ENCODE peak calls at places on chromosome 1, in seven cellular contexts. B, Q, A, Z, R, P and G are unnamed samples.

GRCh38 chr1:106879538-106879937 is 176.9 kb upstream of the PRMT6 start:
- DNase-seq in B (peak), Q (no peak), A (no peak), Z (peak), R (no peak), P (no peak), G (no peak)

GRCh38 chr1:98277111-98277510 is 356.3 kb upstream of the DPYD start:
- DNase-seq in B (no peak), Q (no peak), A (no peak), Z (no peak), R (no peak), P (no peak), G (no peak)

GRCh38 chr1:2978691-2979190 is 42.5 kb upstream of the ACTRT2 start:
- DNase-seq in B (no peak), Q (no peak), A (no peak), Z (no peak), R (no peak), P (no peak), G (peak)

GRCh38 chr1:168112673-168113305 is 23.9 kb downstream of the GPR161 start:
- DNase-seq in B (peak), Q (no peak), A (no peak), Z (no peak), R (peak), P (no peak), G (peak)

GRCh38 chr1:226960256-226960655 is 20.2 kb downstream of the COQ8A start:
- DNase-seq in B (no peak), Q (no peak), A (no peak), Z (no peak), R (no peak), P (no peak), G (no peak)

GRCh38 chr1:203126151-203126865 is 1.2 kb upstream of the ADORA1 start:
- DNase-seq in B (no peak), Q (no peak), A (no peak), Z (peak), R (peak), P (no peak), G (peak)

GRCh38 chr1:38088366-38088765 is 41.8 kb upstream of the POU3F1 start:
- DNase-seq in B (no peak), Q (no peak), A (no peak), Z (no peak), R (no peak), P (no peak), G (no peak)

GRCh38 chr1:110339427-110340206 is 440 bp downstream of the RBM15 start:
- DNase-seq in B (no peak), Q (no peak), A (no peak), Z (no peak), R (peak), P (peak), G (peak)

GRCh38 chr1:33692216-33693188 is 171.4 kb upstream of the HMGB4 start:
- DNase-seq in B (no peak), Q (no peak), A (no peak), Z (no peak), R (no peak), P (no peak), G (no peak)

GRCh38 chr1:186152227-186152944 is 222.7 kb downstream of the TPR start:
- DNase-seq in B (no peak), Q (no peak), A (no peak), Z (no peak), R (no peak), P (no peak), G (peak)

GRCh38 chr1:73065585-73065984 is 783.2 kb upstream of the NEGR1 start:
- DNase-seq in B (no peak), Q (no peak), A (no peak), Z (no peak), R (peak), P (no peak), G (peak)

GRCh38 chr1:39268112-39268581 is 63.7 kb downstream of the MACF1 start:
- DNase-seq in B (peak), Q (peak), A (no peak), Z (peak), R (peak), P (no peak), G (peak)

GRCh38 chr1:3063379-3064295 is 5.4 kb upstream of the PRDM16 start:
- DNase-seq in B (no peak), Q (no peak), A (no peak), Z (no peak), R (no peak), P (no peak), G (peak)

GRCh38 chr1:13735168-13735930 is 35.4 kb downstream of the PRDM2 start:
- DNase-seq in B (no peak), Q (peak), A (no peak), Z (no peak), R (no peak), P (no peak), G (no peak)

GRCh38 chr1:243596441-243597183 is 253.4 kb downstream of the AKT3 start:
- DNase-seq in B (no peak), Q (no peak), A (peak), Z (no peak), R (no peak), P (no peak), G (no peak)

GRCh38 chr1:225156254-225156653 is 226.8 kb downstream of the DNAH14 start:
- DNase-seq in B (no peak), Q (no peak), A (peak), Z (no peak), R (no peak), P (no peak), G (no peak)

GRCh38 chr1:2339206-2340085 is 51.9 kb downstream of the MORN1 start:
- DNase-seq in B (no peak), Q (no peak), A (no peak), Z (no peak), R (no peak), P (no peak), G (no peak)

GRCh38 chr1:29364101-29364678 is 127.9 kb downstream of the PTPRU start:
- DNase-seq in B (no peak), Q (no peak), A (no peak), Z (no peak), R (no peak), P (no peak), G (peak)

GRCh38 chr1:171935664-171936063 is 94.4 kb downstream of the DNM3 start:
- DNase-seq in B (no peak), Q (no peak), A (no peak), Z (no peak), R (no peak), P (no peak), G (no peak)